ENCODE peak calls at places on chromosomes 5 and 9, in five cellular contexts. U is lower lobe of right lung, C is fibroblast of lung, Y is psoas muscle, V is body of pancreas. O is an unnamed sample.
A peak's percentile ranks its signal among the peaks of the same experiment; 100 is the strongest.

GRCh38 chr5:170151105-170151831 is 45.6 kb downstream of the FOXI1 start:
- DNase-seq in U (peak; percentile 82), V (peak; percentile 56), C (peak; percentile 90), Y (no peak), O (peak; percentile 72)

GRCh38 chr9:121889990-121890563 is 203.0 kb downstream of the TTLL11 start:
- DNase-seq in V (no peak), U (no peak), Y (no peak), C (peak; percentile 55), O (no peak)

GRCh38 chr5:122291000-122291592 is 20.9 kb upstream of the SNCAIP start:
- DNase-seq in C (peak; percentile 25), V (no peak), U (no peak), Y (no peak), O (no peak)

GRCh38 chr5:98463676-98464075 is 309.8 kb upstream of the RGMB start:
- DNase-seq in U (no peak), C (no peak), V (no peak), Y (no peak), O (no peak)

GRCh38 chr5:83983852-83984251 is 263.2 kb upstream of the HAPLN1 start:
- DNase-seq in Y (no peak), C (no peak), V (no peak), U (no peak), O (no peak)

GRCh38 chr9:81560851-81561732 is 128.3 kb downstream of the TLE1 start:
- DNase-seq in U (no peak), V (no peak), Y (no peak), C (peak; percentile 84), O (no peak)

GRCh38 chr9:87640385-87640795 is 85.5 kb upstream of the CTSL start:
- DNase-seq in Y (no peak), U (no peak), C (peak; percentile 78), V (peak; percentile 82), O (no peak)

GRCh38 chr9:98087420-98088354 is 31.2 kb downstream of the NANS start:
- DNase-seq in V (peak; percentile 14), C (peak; percentile 69), U (peak; percentile 73), Y (peak; percentile 64), O (no peak)

GRCh38 chr5:134131165-134131564 is 16.7 kb downstream of the TCF7 start:
- DNase-seq in Y (peak; percentile 24), C (no peak), V (no peak), U (peak; percentile 13), O (no peak)

GRCh38 chr9:16618524-16618923 is 251.9 kb downstream of the BNC2 start:
- DNase-seq in C (no peak), U (no peak), V (no peak), Y (no peak), O (no peak)

GRCh38 chr9:36959681-36960574 is 74.1 kb downstream of the PAX5 start:
- DNase-seq in C (no peak), U (no peak), V (no peak), Y (no peak), O (no peak)

GRCh38 chr5:141493500-141494422 is 4.9 kb downstream of the PCDHGC5 start:
- DNase-seq in V (no peak), Y (no peak), C (peak; percentile 80), U (no peak), O (no peak)
- TF ChIP-seq CTCF in V (no peak), Y (no peak), C (no peak), U (no peak), O (no peak)

GRCh38 chr5:38968665-38969064 is 105.5 kb downstream of the RICTOR start:
- DNase-seq in V (no peak), C (no peak), U (no peak), Y (no peak), O (no peak)
- H3K4me1 ChIP-seq in V (no peaks in the 10 kb centered on the region), C (no peaks in the 10 kb centered on the region), U (no peaks in the 10 kb centered on the region), Y (no peaks in the 10 kb centered on the region), O (no peaks in the 10 kb centered on the region)

GRCh38 chr9:34084562-34084961 is 35.9 kb upstream of the UBAP2 start:
- DNase-seq in C (peak; percentile 39), V (peak; percentile 10), Y (peak; percentile 64), U (no peak), O (no peak)

GRCh38 chr9:34086889-34087288 is 38.2 kb upstream of the UBAP2 start:
- DNase-seq in Y (no peak), V (no peak), U (no peak), C (no peak), O (no peak)

GRCh38 chr9:34085581-34086500 is 37.2 kb upstream of the UBAP2 start:
- DNase-seq in Y (no peak), C (no peak), V (no peak), U (no peak), O (no peak)

GRCh38 chr9:34089311-34089710 is 37.2 kb downstream of the DCAF12 start:
- DNase-seq in V (no peak), C (peak; percentile 43), Y (no peak), U (no peak), O (no peak)

DNA sequence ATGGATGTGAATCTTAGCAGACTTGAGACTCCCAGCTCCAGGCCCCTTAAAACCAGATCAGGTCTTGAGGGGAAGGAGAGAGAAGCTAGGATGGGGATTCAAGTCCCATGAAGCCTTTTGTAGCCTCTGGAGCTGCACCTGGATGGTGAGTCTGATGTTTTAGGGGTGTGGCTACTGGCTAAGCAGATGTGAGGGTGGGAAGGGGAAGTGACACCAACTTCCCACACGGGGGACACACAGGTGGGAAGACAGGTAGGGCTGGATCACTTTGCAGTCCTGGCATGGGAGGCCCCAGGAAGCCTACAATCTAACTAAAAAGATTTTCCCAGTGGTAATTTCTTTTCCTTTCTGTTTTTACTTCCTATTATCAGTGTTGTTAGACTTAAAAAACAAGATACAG is 38.7 kb upstream of the UBAP2 start:
- DNase-seq in C (no peak), Y (no peak), V (no peak), U (no peak), O (no peak)
- H3K36me3 ChIP-seq in C (peaks cover 9% of the 10 kb centered on the region), Y (peaks cover 67% of the 10 kb centered on the region), V (no peaks in the 10 kb centered on the region), U (peaks cover 77% of the 10 kb centered on the region), O (peaks cover 57% of the 10 kb centered on the region)

GRCh38 chr9:127450831-127451680 is at the start of the genes LRSAM1 and RPL12:
- DNase-seq in U (peak; percentile 97), V (peak; percentile 99), C (peak; percentile 86), Y (peak; percentile 99), O (peak; percentile 98)
- TF ChIP-seq CTCF in U (no peak), V (no peak), C (peak; percentile 2), Y (no peak), O (no peak)

GRCh38 chr5:10555134-10555733 is 8.6 kb upstream of the ANKRD33B start:
- DNase-seq in V (no peak), Y (no peak), C (peak; percentile 89), U (no peak), O (no peak)

GRCh38 chr5:10553476-10553875 is 10.4 kb upstream of the ANKRD33B start:
- DNase-seq in Y (no peak), V (no peak), C (no peak), U (no peak), O (no peak)

GRCh38 chr5:10548418-10549122 is 15.3 kb upstream of the ANKRD33B start:
- DNase-seq in V (no peak), Y (no peak), U (no peak), C (no peak), O (no peak)

GRCh38 chr5:10550222-10550995 is 13.5 kb upstream of the ANKRD33B start:
- DNase-seq in U (no peak), Y (no peak), V (no peak), C (peak; percentile 30), O (no peak)

GRCh38 chr5:10552183-10553143 is 11.4 kb upstream of the ANKRD33B start:
- DNase-seq in Y (no peak), C (peak; percentile 77), U (no peak), V (no peak), O (no peak)
- H3K4me1 ChIP-seq in Y (no peaks in the 10 kb centered on the region), C (peaks cover 32% of the 10 kb centered on the region), U (peaks cover 14% of the 10 kb centered on the region), V (no peaks in the 10 kb centered on the region), O (no peaks in the 10 kb centered on the region)

GRCh38 chr5:126878624-126879023 is 101.7 kb downstream of the LMNB1 start:
- DNase-seq in V (no peak), C (no peak), Y (no peak), U (no peak), O (no peak)
- H3K36me3 ChIP-seq in V (no peaks in the 10 kb centered on the region), C (no peaks in the 10 kb centered on the region), Y (no peaks in the 10 kb centered on the region), U (no peaks in the 10 kb centered on the region), O (no peaks in the 10 kb centered on the region)

DNA sequence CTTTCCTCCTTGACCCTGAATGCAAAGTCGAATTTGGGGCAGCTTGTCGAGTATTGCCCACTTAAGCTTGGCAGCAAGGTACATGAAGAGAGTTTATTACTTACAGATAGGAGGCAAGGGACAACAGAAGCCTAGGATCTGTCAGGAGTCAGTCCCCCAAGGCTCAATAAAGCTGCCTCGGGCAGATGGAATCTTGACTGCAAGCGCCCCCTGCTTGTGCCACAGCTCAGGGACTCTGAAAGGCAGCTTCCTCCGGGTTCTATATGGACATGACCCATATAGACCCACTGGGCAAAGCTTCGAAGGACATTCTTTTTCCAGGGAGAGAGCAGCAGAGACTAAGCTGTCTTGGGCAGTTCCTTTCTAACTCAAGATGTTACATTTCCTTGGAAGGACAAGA is 971.5 kb downstream of the EFNA5 start:
- DNase-seq in C (no peak), V (no peak), Y (no peak), U (no peak), O (no peak)
- TF ChIP-seq CTCF in C (no peak), V (no peak), Y (no peak), U (no peak), O (no peak)

DNA sequence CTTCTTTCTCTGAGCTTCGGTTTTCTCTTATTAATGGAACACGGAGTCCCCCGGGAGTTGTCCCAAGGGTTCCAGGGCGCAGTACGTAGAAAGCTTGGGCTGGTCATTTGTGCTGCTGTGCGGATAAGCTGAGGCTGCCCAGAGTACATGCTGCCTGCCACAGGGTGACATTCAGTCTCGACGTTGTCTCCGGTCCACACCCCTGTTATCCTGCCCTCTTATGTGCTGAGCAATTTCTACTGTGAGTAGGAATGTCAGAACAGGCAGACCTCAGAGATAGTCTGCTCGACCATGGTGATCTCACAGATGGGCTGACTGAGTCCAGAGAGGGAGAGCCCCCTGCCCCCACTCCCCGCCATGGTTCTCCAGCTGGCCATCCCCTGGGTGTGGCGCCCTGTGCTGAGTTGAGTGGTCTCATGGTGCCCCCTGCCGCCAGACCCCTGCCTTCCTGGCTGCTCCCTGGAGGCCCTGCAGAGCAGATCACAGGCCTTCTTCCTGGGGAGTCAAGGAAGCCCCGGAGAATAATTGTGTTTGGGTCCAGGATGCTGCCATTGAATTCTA is 124.0 kb downstream of the RGS3 start:
- DNase-seq in Y (peak; percentile 82), U (peak; percentile 54), C (peak; percentile 39), V (peak; percentile 47), O (peak; percentile 75)
- H3K4me1 ChIP-seq in Y (peaks cover 8% of the 10 kb centered on the region), U (peaks cover 90% of the 10 kb centered on the region), C (peaks cover 3% of the 10 kb centered on the region), V (peaks cover 72% of the 10 kb centered on the region), O (peaks cover 62% of the 10 kb centered on the region)

DNA sequence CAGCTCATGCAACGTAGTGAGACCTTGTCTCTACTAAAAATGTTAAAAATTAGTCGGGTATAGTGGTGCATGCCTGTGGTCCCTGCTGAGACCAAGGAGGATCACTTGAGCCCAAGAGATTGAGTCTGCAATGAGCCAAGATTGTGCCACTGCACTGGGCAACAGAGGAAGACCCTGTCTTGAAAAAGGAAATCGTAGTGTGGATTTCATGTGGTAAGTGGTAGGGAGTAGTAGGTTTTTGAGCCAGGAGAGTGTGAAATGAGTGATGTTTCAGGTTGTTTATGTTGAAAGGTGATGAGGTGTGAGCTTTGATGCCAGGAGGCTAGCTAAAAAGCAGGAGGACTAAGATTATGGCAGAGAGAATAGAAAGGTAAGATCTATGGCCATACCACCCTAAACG is 5.9 kb downstream of the MATR3 start:
- DNase-seq in C (no peak), V (no peak), Y (no peak), U (no peak), O (no peak)
- H3K36me3 ChIP-seq in C (no peaks in the 10 kb centered on the region), V (no peaks in the 10 kb centered on the region), Y (no peaks in the 10 kb centered on the region), U (no peaks in the 10 kb centered on the region), O (no peaks in the 10 kb centered on the region)